ENCODE peak calls at places on chromosomes 16 and 17, in six cellular contexts. R is CD4-positive, alpha-beta T cell; C is activated effector memory CD4-positive, alpha-beta T cell treated with anti-CD3 and anti-CD28 coated beads, Interleukin-2, amount 50 U/mL, for 16 hours; X is T-helper 2 cell; L is fibroblast of the conjunctiva; B is BJ. Y is an unnamed sample.
A peak's percentile ranks its signal among the peaks of the same experiment; 100 is the strongest.

GRCh38 chr16:56558024-56558747 is 6.7 kb upstream of the MT4 start:
- DNase-seq in R (no peak), C (no peak), X (no peak), L (peak; percentile 23), B (no peak), Y (no peak)

GRCh38 chr17:1188812-1189211 is 9.0 kb upstream of the ABR start:
- DNase-seq in R (no peak), C (no peak), X (no peak), L (peak; percentile 63), B (no peak), Y (no peak)

GRCh38 chr16:20949660-20950059 is 49.1 kb downstream of the LYRM1 start:
- DNase-seq in R (no peak), C (no peak), X (no peak), L (no peak), B (no peak), Y (no peak)

GRCh38 chr16:3509470-3509928 is 8.7 kb downstream of the CLUAP1 start:
- DNase-seq in R (peak; percentile 65), C (peak; percentile 85), X (peak; percentile 95), L (no peak), B (no peak), Y (no peak)

GRCh38 chr17:3750296-3750695 is 26.6 kb downstream of the HASPIN start:
- DNase-seq in R (no peak), C (no peak), X (no peak), L (no peak), B (no peak), Y (no peak)

GRCh38 chr17:80071116-80071980 is 30.0 kb upstream of the GAA start:
- DNase-seq in R (no peak), C (no peak), X (no peak), L (no peak), B (no peak), Y (no peak)

GRCh38 chr16:47465919-47466630 is 4.9 kb downstream of the PHKB start:
- DNase-seq in R (no peak), C (no peak), X (no peak), L (no peak), B (no peak), Y (no peak)

GRCh38 chr17:43975898-43976297 is 22.2 kb upstream of the PYY start:
- DNase-seq in R (no peak), C (no peak), X (no peak), L (no peak), B (no peak), Y (no peak)

GRCh38 chr17:77424585-77425344 is 284.0 kb downstream of the SEC14L1 start:
- DNase-seq in R (no peak), C (no peak), X (no peak), L (peak; percentile 98), B (no peak), Y (no peak)

GRCh38 chr17:362721-363120 is 10.1 kb upstream of the RPH3AL start:
- DNase-seq in R (no peak), C (peak; percentile 41), X (no peak), L (no peak), B (no peak), Y (no peak)

GRCh38 chr17:59764292-59764741 is 56.9 kb downstream of the VMP1 start:
- DNase-seq in R (no peak), C (no peak), X (no peak), L (no peak), B (no peak), Y (no peak)

GRCh38 chr16:707062-707538 is 1.5 kb upstream of the FBXL16 start:
- DNase-seq in R (no peak), C (no peak), X (no peak), L (no peak), B (no peak), Y (no peak)

GRCh38 chr16:49859139-49859947 is 3.4 kb upstream of the ZNF423 start:
- DNase-seq in R (no peak), C (no peak), X (no peak), L (no peak), B (no peak), Y (no peak)

GRCh38 chr16:49600976-49601375 is 227.4 kb downstream of the C16orf78 start:
- DNase-seq in R (no peak), C (no peak), X (no peak), L (no peak), B (no peak), Y (no peak)

GRCh38 chr16:54932737-54933254 is 2.1 kb downstream of the IRX5 start:
- DNase-seq in R (no peak), C (peak; percentile 44), X (no peak), L (no peak), B (no peak), Y (no peak)

GRCh38 chr17:15475620-15476354 is 8.4 kb upstream of the CDRT4 start:
- DNase-seq in R (no peak), C (no peak), X (no peak), L (peak; percentile 48), B (no peak), Y (no peak)

GRCh38 chr17:80026359-80027042 is 9.2 kb downstream of the TBC1D16 start:
- DNase-seq in R (no peak), C (no peak), X (no peak), L (no peak), B (no peak), Y (no peak)

GRCh38 chr17:78817123-78817522 is 23.5 kb downstream of the USP36 start:
- DNase-seq in R (peak; percentile 51), C (peak; percentile 85), X (peak; percentile 99), L (no peak), B (no peak), Y (no peak)

GRCh38 chr17:65833214-65833613 is 271.8 kb upstream of the AXIN2 start:
- DNase-seq in R (no peak), C (no peak), X (no peak), L (no peak), B (no peak), Y (no peak)

GRCh38 chr16:53761967-53762726 is 58.2 kb downstream of the FTO start:
- DNase-seq in R (no peak), C (no peak), X (no peak), L (no peak), B (no peak), Y (no peak)

GRCh38 chr17:1422907-1423306 is 22.9 kb upstream of the YWHAE start:
- DNase-seq in R (no peak), C (no peak), X (no peak), L (peak; percentile 81), B (peak; percentile 78), Y (no peak)

GRCh38 chr16:67157892-67158635 is 1.6 kb downstream of the TRADD start:
- DNase-seq in R (no peak), C (no peak), X (peak; percentile 62), L (no peak), B (no peak), Y (no peak)

GRCh38 chr16:55039931-55040330 is 109.3 kb downstream of the IRX5 start:
- DNase-seq in R (no peak), C (no peak), X (no peak), L (no peak), B (no peak), Y (no peak)

GRCh38 chr16:54817940-54818574 is 112.6 kb upstream of the IRX5 start:
- DNase-seq in R (no peak), C (no peak), X (no peak), L (no peak), B (no peak), Y (no peak)

GRCh38 chr17:55731586-55732250 is 9.1 kb upstream of the TMEM100 start:
- DNase-seq in R (no peak), C (no peak), X (no peak), L (no peak), B (no peak), Y (no peak)

GRCh38 chr16:466651-467050 is 41.2 kb downstream of the RAB11FIP3 start:
- DNase-seq in R (no peak), C (no peak), X (no peak), L (no peak), B (no peak), Y (no peak)

GRCh38 chr17:77719806-77720205 is 238.7 kb upstream of the TNRC6C start:
- DNase-seq in R (no peak), C (peak; percentile 9), X (no peak), L (no peak), B (no peak), Y (no peak)

GRCh38 chr17:1617620-1618174 is 10.9 kb downstream of the SLC43A2 start:
- DNase-seq in R (no peak), C (no peak), X (no peak), L (peak; percentile 16), B (no peak), Y (no peak)

GRCh38 chr17:34254146-34254545 is 939 bp upstream of the CCL2 start:
- DNase-seq in R (no peak), C (no peak), X (no peak), L (no peak), B (peak; percentile 84), Y (no peak)

GRCh38 chr17:42526031-42526444 is 10.0 kb upstream of the NAGLU start:
- DNase-seq in R (no peak), C (no peak), X (no peak), L (no peak), B (no peak), Y (no peak)

GRCh38 chr16:2042171-2042570 is 5.5 kb downstream of the NTHL1 start:
- DNase-seq in R (no peak), C (no peak), X (no peak), L (no peak), B (no peak), Y (no peak)

GRCh38 chr16:67185003-67185865 is 1.5 kb upstream of the MATCAP1 start:
- DNase-seq in R (peak; percentile 77), C (peak; percentile 94), X (peak; percentile 76), L (peak; percentile 84), B (no peak), Y (no peak)

GRCh38 chr17:32720671-32721070 is 156.3 kb downstream of the MYO1D start:
- DNase-seq in R (no peak), C (no peak), X (no peak), L (no peak), B (no peak), Y (no peak)

GRCh38 chr17:48375356-48375755 is 54.7 kb downstream of the SKAP1 start:
- DNase-seq in R (no peak), C (no peak), X (no peak), L (no peak), B (no peak), Y (no peak)

GRCh38 chr17:81561494-81561885 is 9.3 kb upstream of the FAAP100 start:
- DNase-seq in R (no peak), C (no peak), X (no peak), L (no peak), B (no peak), Y (no peak)

GRCh38 chr17:34874496-34874895 is 86.8 kb downstream of the CCT6B start:
- DNase-seq in R (no peak), C (peak; percentile 17), X (no peak), L (no peak), B (no peak), Y (peak; percentile 8)

GRCh38 chr16:80616362-80616761 is 75.6 kb downstream of the DYNLRB2 start:
- DNase-seq in R (no peak), C (no peak), X (no peak), L (no peak), B (no peak), Y (no peak)

GRCh38 chr17:4769628-4770027 is 2.1 kb upstream of the TM4SF5 start:
- DNase-seq in R (no peak), C (no peak), X (no peak), L (no peak), B (no peak), Y (no peak)

GRCh38 chr16:7315813-7316212 is 16.8 kb upstream of the RBFOX1 start:
- DNase-seq in R (no peak), C (no peak), X (no peak), L (no peak), B (no peak), Y (no peak)

GRCh38 chr17:2837147-2837561 is 40.9 kb downstream of the RAP1GAP2 start:
- DNase-seq in R (no peak), C (peak; percentile 77), X (peak; percentile 48), L (no peak), B (no peak), Y (no peak)

Y was measured in SK-N-MC.